ENCODE peak calls at places on chromosome 1, in five cellular contexts. P is Karpas-422, T is fibroblast of lung, C is mammary epithelial cell, V is neuronal stem cell. J is an unnamed sample. For H3K36me3, the result is how much of the 10 kb centered on the place peaks cover.

GRCh38 chr1:232837085-232837484 is 31.9 kb downstream of the MAP10 start:
- DNase-seq in P (no peak), T (peak), C (no peak), V (no peak), J (no peak)

GRCh38 chr1:64537942-64538341 is 68.0 kb downstream of the CACHD1 start:
- DNase-seq in P (no peak), T (no peak), C (no peak), V (no peak), J (no peak)

GRCh38 chr1:227947678-227948492 is at the start of gene WNT9A:
- DNase-seq in P (no peak), T (peak), C (peak), V (peak), J (peak)

GRCh38 chr1:156897078-156897825 is 3.7 kb downstream of the PEAR1 start:
- DNase-seq in P (no peak), T (peak), C (peak), V (no peak), J (peak)

GRCh38 chr1:33030575-33030974 is 6.1 kb downstream of the AK2 start:
- DNase-seq in P (no peak), T (peak), C (no peak), V (no peak), J (no peak)

GRCh38 chr1:29679316-29679715 is 443.0 kb downstream of the PTPRU start:
- DNase-seq in P (no peak), T (no peak), C (no peak), V (no peak), J (no peak)

GRCh38 chr1:164614316-164614715 is 55.3 kb downstream of the PBX1 start:
- DNase-seq in P (no peak), T (no peak), C (no peak), V (no peak), J (no peak)

GRCh38 chr1:8090241-8090702 is 64.2 kb upstream of the ERRFI1 start:
- DNase-seq in P (no peak), T (peak), C (peak), V (no peak), J (peak)

GRCh38 chr1:24575905-24576587 is 20.2 kb downstream of the NCMAP start:
- DNase-seq in P (no peak), T (no peak), C (no peak), V (no peak), J (no peak)

GRCh38 chr1:232689714-232690113 is 59.8 kb upstream of the SIPA1L2 start:
- DNase-seq in P (no peak), T (no peak), C (no peak), V (no peak), J (no peak)

GRCh38 chr1:153612755-153613331 is at the start of gene S100A16:
- DNase-seq in P (no peak), T (peak), C (peak), V (no peak), J (peak)

GRCh38 chr1:59520759-59521442 is 224.0 kb downstream of the FGGY start:
- DNase-seq in P (no peak), T (peak), C (no peak), V (no peak), J (peak)

GRCh38 chr1:31064115-31064514 is 1.4 kb downstream of the PUM1 start:
- DNase-seq in P (no peak), T (no peak), C (no peak), V (no peak), J (no peak)

GRCh38 chr1:54110991-54111390 is 41.8 kb downstream of the CDCP2 start:
- DNase-seq in P (no peak), T (no peak), C (no peak), V (no peak), J (no peak)

GRCh38 chr1:14421295-14421976 is 177.0 kb upstream of the KAZN start:
- DNase-seq in P (no peak), T (no peak), C (no peak), V (no peak), J (no peak)

GRCh38 chr1:32962248-32962896 is 2.2 kb downstream of the RNF19B start:
- DNase-seq in P (peak), T (peak), C (no peak), V (no peak), J (no peak)

GRCh38 chr1:27672750-27673112 is 739 bp upstream of the IFI6 start:
- DNase-seq in P (no peak), T (peak), C (no peak), V (no peak), J (peak)

GRCh38 chr1:184388671-184389292 is 2.0 kb downstream of the C1orf21 start:
- DNase-seq in P (no peak), T (no peak), C (no peak), V (no peak), J (no peak)

GRCh38 chr1:242402956-242403355 is 121.5 kb downstream of the PLD5 start:
- DNase-seq in P (no peak), T (no peak), C (no peak), V (no peak), J (no peak)

GRCh38 chr1:26887125-26887524 is 3.0 kb downstream of the GPN2 start:
- DNase-seq in P (peak), T (peak), C (no peak), V (no peak), J (peak)

GRCh38 chr1:93695411-93696005 is 13.9 kb upstream of the BCAR3 start:
- DNase-seq in P (peak), T (no peak), C (no peak), V (no peak), J (no peak)

GRCh38 chr1:150429805-150430204 is 57.4 kb upstream of the TARS2 start:
- DNase-seq in P (peak), T (peak), C (peak), V (no peak), J (no peak)

GRCh38 chr1:27614625-27615344 is 10.8 kb upstream of the AHDC1 start:
- DNase-seq in P (no peak), T (no peak), C (no peak), V (no peak), J (no peak)

GRCh38 chr1:10471411-10472219 is 714 bp downstream of the DFFA start:
- DNase-seq in P (peak), T (peak), C (no peak), V (no peak), J (peak)

GRCh38 chr1:229336345-229336744 is 6.5 kb downstream of the CCSAP start:
- DNase-seq in P (no peak), T (no peak), C (no peak), V (no peak), J (no peak)

GRCh38 chr1:153390938-153391710 is at the start of gene S100A8:
- DNase-seq in P (no peak), T (no peak), C (peak), V (no peak), J (no peak)

GRCh38 chr1:243345205-243345604 is 89.4 kb downstream of the SDCCAG8 start:
- DNase-seq in P (peak), T (peak), C (no peak), V (no peak), J (no peak)

GRCh38 chr1:235720544-235720943 is 71.0 kb upstream of the GNG4 start:
- DNase-seq in P (no peak), T (no peak), C (peak), V (no peak), J (no peak)
- H3K36me3 ChIP-seq in P (under half), T (under half), C (under half), V (under half), J (under half)

GRCh38 chr1:226735576-226735975 is 3.5 kb downstream of the ITPKB start:
- DNase-seq in P (peak), T (no peak), C (no peak), V (no peak), J (no peak)

GRCh38 chr1:226736908-226737818 is 1.9 kb downstream of the ITPKB start:
- DNase-seq in P (peak), T (peak), C (peak), V (peak), J (no peak)

GRCh38 chr1:226734611-226735153 is 4.4 kb downstream of the ITPKB start:
- DNase-seq in P (peak), T (no peak), C (no peak), V (no peak), J (no peak)

GRCh38 chr1:226737819-226738420 is 1.2 kb downstream of the ITPKB start:
- DNase-seq in P (peak), T (peak), C (peak), V (peak), J (no peak)

GRCh38 chr1:226736001-226736907 is 2.8 kb downstream of the ITPKB start:
- DNase-seq in P (peak), T (no peak), C (no peak), V (no peak), J (no peak)
- H3K9ac ChIP-seq in P (peak), T (peak), C (no peak), V (no peak), J (no peak)

DNA sequence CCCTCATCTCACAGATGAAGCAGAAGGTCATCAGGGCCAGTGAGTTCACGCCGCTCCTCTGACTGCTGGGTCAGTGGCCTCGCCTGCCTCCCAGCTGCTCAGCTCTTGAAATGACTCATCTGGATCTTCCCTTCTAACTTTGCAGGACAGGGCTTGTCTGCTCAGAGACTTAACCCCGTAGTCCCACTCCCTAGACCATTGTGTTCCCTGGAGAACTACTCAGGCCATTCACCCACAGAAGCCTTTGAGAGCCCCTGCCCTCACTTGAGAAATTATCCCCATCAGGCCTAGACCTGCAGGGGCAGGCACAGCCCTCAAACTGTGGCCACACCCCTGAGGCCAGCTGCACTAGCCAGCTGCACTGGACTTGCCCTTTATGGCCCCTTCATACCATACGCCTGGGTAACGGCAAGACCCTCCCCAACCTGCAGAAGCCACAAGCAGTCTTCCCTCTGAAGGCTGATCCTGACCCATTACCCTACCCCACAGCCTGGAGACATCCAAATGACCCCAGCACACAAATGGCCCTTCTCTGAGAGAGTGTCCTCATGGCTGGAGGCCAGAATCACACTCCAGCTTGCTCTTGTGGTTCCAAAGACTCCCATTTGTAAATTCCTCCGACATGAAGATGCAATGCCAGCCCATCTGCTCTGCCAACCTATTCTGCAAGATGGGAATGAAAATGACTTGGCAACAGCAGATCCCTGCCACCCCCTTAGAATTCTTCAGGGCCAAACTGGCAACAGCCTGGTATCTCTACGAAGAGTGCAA is 33.2 kb downstream of the RCSD1 start:
- DNase-seq in P (no peak), T (peak), C (peak), V (no peak), J (no peak)
- H3K4me2 ChIP-seq in P (no peak), T (peak), C (peak), V (no peak), J (peak)

GRCh38 chr1:52420713-52421112 is 16.3 kb downstream of the PRPF38A start:
- DNase-seq in P (no peak), T (no peak), C (no peak), V (no peak), J (no peak)

GRCh38 chr1:52413410-52414104 is 9.2 kb downstream of the PRPF38A start:
- DNase-seq in P (no peak), T (peak), C (peak), V (no peak), J (no peak)

GRCh38 chr1:52414942-52415341 is 10.5 kb downstream of the PRPF38A start:
- DNase-seq in P (no peak), T (no peak), C (no peak), V (no peak), J (no peak)

DNA sequence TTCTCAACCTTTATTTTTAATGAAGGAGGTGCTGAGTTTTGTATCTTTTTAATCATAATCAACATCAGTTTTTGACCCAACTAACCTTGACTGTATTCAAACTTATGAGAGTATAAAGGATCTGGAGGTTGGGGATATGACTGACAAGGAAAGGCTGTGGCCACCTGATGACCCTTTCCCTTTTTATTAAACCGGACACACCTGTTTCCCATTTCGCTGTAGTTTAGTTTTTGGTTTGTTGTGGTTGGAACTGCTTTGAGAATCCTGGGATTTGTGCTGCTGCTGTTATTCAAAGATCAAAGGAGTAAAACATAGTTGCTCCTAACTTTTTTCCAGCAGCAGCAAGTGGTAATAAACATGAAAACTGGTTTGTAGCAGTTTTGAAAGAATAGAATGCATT is 12.4 kb downstream of the PRPF38A start:
- DNase-seq in P (no peak), T (no peak), C (no peak), V (no peak), J (no peak)
- H3K36me3 ChIP-seq in P (half or more), T (under half), C (half or more), V (under half), J (half or more)

J was measured in astrocyte.